ENCODE peak calls at places on chromosomes 13 and 19, in ten cellular contexts. One of them, this sample, is unnamed. For H3K4me1, the result is how much of the 10 kb centered on the place peaks cover.

GRCh38 chr19:10104665-10105221 is 1.4 kb upstream of the PPAN start:
- DNase-seq in fibroblast of lung: no peak
- DNase-seq in iPS DF 6.9: no peak
- DNase-seq in upper lobe of left lung: peak
- DNase-seq in GM12878: peak
- DNase-seq in H9: no peak
- DNase-seq in IMR-90: no peak
- DNase-seq in SJCRH30: no peak
- DNase-seq in heart left ventricle: no peak
- DNase-seq in cardiac muscle cell: no peak
- DNase-seq in this sample: peak

GRCh38 chr13:46905249-46905648 is 8.4 kb upstream of the HTR2A start:
- DNase-seq in fibroblast of lung: no peak
- DNase-seq in iPS DF 6.9: no peak
- DNase-seq in upper lobe of left lung: no peak
- DNase-seq in GM12878: no peak
- DNase-seq in H9: no peak
- DNase-seq in IMR-90: peak
- DNase-seq in SJCRH30: no peak
- DNase-seq in heart left ventricle: no peak
- DNase-seq in cardiac muscle cell: no peak
- DNase-seq in this sample: no peak

GRCh38 chr19:12649941-12650340 is 16.6 kb downstream of the MAN2B1 start:
- DNase-seq in fibroblast of lung: no peak
- DNase-seq in iPS DF 6.9: no peak
- DNase-seq in upper lobe of left lung: no peak
- DNase-seq in GM12878: no peak
- DNase-seq in H9: no peak
- DNase-seq in IMR-90: no peak
- DNase-seq in SJCRH30: no peak
- DNase-seq in heart left ventricle: no peak
- DNase-seq in cardiac muscle cell: no peak
- DNase-seq in this sample: no peak

GRCh38 chr13:21436582-21436981 is 22.5 kb downstream of the ZDHHC20 start:
- DNase-seq in fibroblast of lung: no peak
- DNase-seq in iPS DF 6.9: no peak
- DNase-seq in upper lobe of left lung: no peak
- DNase-seq in GM12878: no peak
- DNase-seq in H9: no peak
- DNase-seq in IMR-90: no peak
- DNase-seq in SJCRH30: no peak
- DNase-seq in heart left ventricle: no peak
- DNase-seq in cardiac muscle cell: no peak
- DNase-seq in this sample: no peak

GRCh38 chr19:13929340-13929739 is 8.9 kb downstream of the PODNL1 start:
- DNase-seq in fibroblast of lung: no peak
- DNase-seq in iPS DF 6.9: no peak
- DNase-seq in upper lobe of left lung: peak
- DNase-seq in GM12878: no peak
- DNase-seq in H9: no peak
- DNase-seq in IMR-90: no peak
- DNase-seq in SJCRH30: no peak
- DNase-seq in heart left ventricle: no peak
- DNase-seq in cardiac muscle cell: no peak
- DNase-seq in this sample: no peak

GRCh38 chr19:29311391-29311790 is 98.4 kb upstream of the UQCRFS1 start:
- DNase-seq in fibroblast of lung: no peak
- DNase-seq in iPS DF 6.9: no peak
- DNase-seq in upper lobe of left lung: no peak
- DNase-seq in GM12878: no peak
- DNase-seq in H9: peak
- DNase-seq in IMR-90: no peak
- DNase-seq in SJCRH30: no peak
- DNase-seq in heart left ventricle: no peak
- DNase-seq in cardiac muscle cell: no peak
- DNase-seq in this sample: no peak

GRCh38 chr13:35840991-35841604 is 290.1 kb downstream of the DCLK1 start:
- DNase-seq in fibroblast of lung: peak
- DNase-seq in iPS DF 6.9: no peak
- DNase-seq in upper lobe of left lung: no peak
- DNase-seq in GM12878: no peak
- DNase-seq in H9: no peak
- DNase-seq in IMR-90: no peak
- DNase-seq in SJCRH30: peak
- DNase-seq in heart left ventricle: no peak
- DNase-seq in cardiac muscle cell: no peak
- DNase-seq in this sample: no peak

GRCh38 chr13:69903081-69903480 is 204.5 kb upstream of the ATXN8OS start:
- DNase-seq in fibroblast of lung: peak
- DNase-seq in iPS DF 6.9: no peak
- DNase-seq in upper lobe of left lung: no peak
- DNase-seq in GM12878: no peak
- DNase-seq in H9: no peak
- DNase-seq in IMR-90: no peak
- DNase-seq in SJCRH30: peak
- DNase-seq in heart left ventricle: no peak
- DNase-seq in cardiac muscle cell: no peak
- DNase-seq in this sample: no peak

GRCh38 chr13:98327326-98328314 is 150.6 kb upstream of the RNF113B start:
- DNase-seq in fibroblast of lung: peak
- DNase-seq in iPS DF 6.9: peak
- DNase-seq in upper lobe of left lung: no peak
- DNase-seq in GM12878: no peak
- DNase-seq in H9: peak
- DNase-seq in IMR-90: peak
- DNase-seq in SJCRH30: no peak
- DNase-seq in heart left ventricle: no peak
- DNase-seq in cardiac muscle cell: peak
- DNase-seq in this sample: no peak

GRCh38 chr19:18158471-18158870 is 5.5 kb downstream of the PIK3R2 start:
- DNase-seq in fibroblast of lung: no peak
- DNase-seq in iPS DF 6.9: no peak
- DNase-seq in upper lobe of left lung: no peak
- DNase-seq in GM12878: no peak
- DNase-seq in H9: no peak
- DNase-seq in IMR-90: no peak
- DNase-seq in SJCRH30: no peak
- DNase-seq in heart left ventricle: no peak
- DNase-seq in cardiac muscle cell: no peak
- DNase-seq in this sample: no peak

GRCh38 chr19:18156841-18157464 is 4.0 kb downstream of the PIK3R2 start:
- DNase-seq in fibroblast of lung: peak
- DNase-seq in iPS DF 6.9: no peak
- DNase-seq in upper lobe of left lung: peak
- DNase-seq in GM12878: no peak
- DNase-seq in H9: no peak
- DNase-seq in IMR-90: peak
- DNase-seq in SJCRH30: peak
- DNase-seq in heart left ventricle: peak
- DNase-seq in cardiac muscle cell: peak
- DNase-seq in this sample: no peak

GRCh38 chr19:18157465-18158063 is 4.6 kb downstream of the PIK3R2 start:
- DNase-seq in fibroblast of lung: no peak
- DNase-seq in iPS DF 6.9: no peak
- DNase-seq in upper lobe of left lung: peak
- DNase-seq in GM12878: no peak
- DNase-seq in H9: peak
- DNase-seq in IMR-90: no peak
- DNase-seq in SJCRH30: peak
- DNase-seq in heart left ventricle: no peak
- DNase-seq in cardiac muscle cell: no peak
- DNase-seq in this sample: no peak

GRCh38 chr19:18155095-18156087 is 2.4 kb downstream of the PIK3R2 start:
- DNase-seq in fibroblast of lung: no peak
- DNase-seq in iPS DF 6.9: no peak
- DNase-seq in upper lobe of left lung: peak
- DNase-seq in GM12878: no peak
- DNase-seq in H9: no peak
- DNase-seq in IMR-90: no peak
- DNase-seq in SJCRH30: no peak
- DNase-seq in heart left ventricle: no peak
- DNase-seq in cardiac muscle cell: no peak
- DNase-seq in this sample: no peak

DNA sequence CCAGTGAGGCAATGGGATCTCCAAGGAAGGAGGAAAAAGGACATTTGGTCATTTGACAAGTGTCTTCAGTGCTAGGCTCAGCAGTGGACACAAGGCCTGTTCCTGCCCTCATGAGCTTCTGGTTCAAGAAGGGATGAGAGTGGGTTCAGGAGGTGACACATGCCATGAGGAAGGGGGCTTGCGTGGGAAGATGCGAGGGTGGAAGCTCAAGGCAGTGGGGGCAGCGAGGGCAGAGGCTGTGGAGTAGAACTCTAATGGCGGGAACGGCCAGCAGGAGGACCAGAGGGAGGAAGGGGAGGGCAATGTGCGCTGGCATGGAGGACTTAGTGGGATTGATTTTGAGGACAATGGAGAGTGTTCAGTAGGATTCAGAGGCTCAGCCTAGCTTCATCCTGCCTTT is 3.3 kb downstream of the PIK3R2 start:
- DNase-seq in fibroblast of lung: no peak
- DNase-seq in iPS DF 6.9: no peak
- DNase-seq in upper lobe of left lung: no peak
- DNase-seq in GM12878: no peak
- DNase-seq in H9: no peak
- DNase-seq in IMR-90: no peak
- DNase-seq in SJCRH30: no peak
- DNase-seq in heart left ventricle: no peak
- DNase-seq in cardiac muscle cell: no peak
- DNase-seq in this sample: no peak
- H3K4me1 ChIP-seq in fibroblast of lung: under half
- H3K4me1 ChIP-seq in iPS DF 6.9: under half
- H3K4me1 ChIP-seq in upper lobe of left lung: under half
- H3K4me1 ChIP-seq in GM12878: under half
- H3K4me1 ChIP-seq in H9: under half
- H3K4me1 ChIP-seq in IMR-90: under half
- H3K4me1 ChIP-seq in SJCRH30: under half
- H3K4me1 ChIP-seq in heart left ventricle: under half
- H3K4me1 ChIP-seq in cardiac muscle cell: under half
- H3K4me1 ChIP-seq in this sample: under half

DNA sequence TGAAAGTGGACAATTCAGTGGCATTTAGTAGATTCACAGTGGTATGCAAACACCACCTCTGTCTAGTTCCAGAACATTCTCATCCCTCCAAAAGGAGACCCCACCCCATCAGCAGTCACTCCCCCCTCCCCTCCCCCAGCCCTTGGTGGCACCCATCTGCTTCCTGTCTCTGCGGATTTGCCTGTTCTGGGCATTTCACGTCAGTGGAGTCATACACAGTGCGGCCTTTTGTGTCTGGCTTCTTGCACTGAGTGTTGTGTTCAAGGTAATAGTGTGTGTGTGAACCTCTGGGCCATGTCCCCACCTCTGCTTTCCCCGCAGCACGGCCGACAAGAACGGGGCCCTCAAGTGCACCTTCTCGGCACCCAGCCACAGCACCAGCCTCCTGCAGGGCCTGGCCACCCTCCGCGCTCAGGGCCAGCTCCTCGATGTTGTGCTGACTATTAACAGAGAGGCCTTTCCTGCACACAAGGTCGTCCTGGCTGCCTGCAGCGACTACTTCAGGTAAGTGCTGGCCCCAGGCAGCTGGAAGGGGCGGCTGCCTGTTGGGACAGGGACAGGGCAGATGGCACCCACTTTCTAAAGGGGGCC is 19.4 kb upstream of the CRTC1 start:
- DNase-seq in fibroblast of lung: no peak
- DNase-seq in iPS DF 6.9: no peak
- DNase-seq in upper lobe of left lung: no peak
- DNase-seq in GM12878: no peak
- DNase-seq in H9: no peak
- DNase-seq in IMR-90: no peak
- DNase-seq in SJCRH30: no peak
- DNase-seq in heart left ventricle: no peak
- DNase-seq in cardiac muscle cell: no peak
- DNase-seq in this sample: no peak
- H3K4me1 ChIP-seq in fibroblast of lung: under half
- H3K4me1 ChIP-seq in iPS DF 6.9: under half
- H3K4me1 ChIP-seq in upper lobe of left lung: under half
- H3K4me1 ChIP-seq in GM12878: under half
- H3K4me1 ChIP-seq in H9: under half
- H3K4me1 ChIP-seq in IMR-90: under half
- H3K4me1 ChIP-seq in SJCRH30: under half
- H3K4me1 ChIP-seq in heart left ventricle: under half
- H3K4me1 ChIP-seq in cardiac muscle cell: under half
- H3K4me1 ChIP-seq in this sample: under half

DNA sequence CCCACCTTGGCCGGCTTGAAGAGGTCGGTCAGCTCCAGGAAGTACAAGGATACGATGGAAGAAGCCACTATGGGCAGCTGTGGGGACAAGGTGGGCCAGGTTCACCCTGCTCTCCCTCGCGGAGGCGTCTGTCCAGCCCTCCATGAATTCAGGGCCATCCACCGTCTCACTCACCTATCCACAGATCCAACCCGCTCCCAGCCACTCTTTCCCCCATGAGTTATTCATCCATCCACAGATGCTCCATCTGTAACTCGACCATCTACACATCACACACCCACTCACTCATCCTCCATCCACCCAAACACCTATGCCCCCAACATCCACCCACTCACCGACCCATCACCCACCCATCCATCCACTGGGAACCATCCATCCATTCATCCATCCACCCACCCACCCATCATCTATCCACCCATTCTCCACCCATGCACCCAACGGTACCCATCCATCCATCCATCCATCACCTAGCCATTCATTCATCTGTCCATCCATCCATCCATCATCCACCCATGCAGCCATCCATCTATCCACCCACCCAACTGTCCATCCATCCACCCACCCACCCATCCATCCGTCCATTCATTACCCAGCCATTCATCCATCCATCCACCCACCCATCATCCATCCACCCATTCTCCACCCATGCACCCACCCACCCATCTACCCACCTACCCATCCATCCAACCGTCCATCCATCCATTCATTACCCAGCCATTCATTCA is 5.8 kb downstream of the PLPPR3 start:
- DNase-seq in fibroblast of lung: no peak
- DNase-seq in iPS DF 6.9: no peak
- DNase-seq in upper lobe of left lung: no peak
- DNase-seq in GM12878: no peak
- DNase-seq in H9: no peak
- DNase-seq in IMR-90: no peak
- DNase-seq in SJCRH30: no peak
- DNase-seq in heart left ventricle: no peak
- DNase-seq in cardiac muscle cell: no peak
- DNase-seq in this sample: no peak
- H3K4me1 ChIP-seq in fibroblast of lung: under half
- H3K4me1 ChIP-seq in iPS DF 6.9: under half
- H3K4me1 ChIP-seq in upper lobe of left lung: under half
- H3K4me1 ChIP-seq in GM12878: under half
- H3K4me1 ChIP-seq in H9: under half
- H3K4me1 ChIP-seq in IMR-90: under half
- H3K4me1 ChIP-seq in SJCRH30: under half
- H3K4me1 ChIP-seq in heart left ventricle: under half
- H3K4me1 ChIP-seq in cardiac muscle cell: under half
- H3K4me1 ChIP-seq in this sample: under half

DNA sequence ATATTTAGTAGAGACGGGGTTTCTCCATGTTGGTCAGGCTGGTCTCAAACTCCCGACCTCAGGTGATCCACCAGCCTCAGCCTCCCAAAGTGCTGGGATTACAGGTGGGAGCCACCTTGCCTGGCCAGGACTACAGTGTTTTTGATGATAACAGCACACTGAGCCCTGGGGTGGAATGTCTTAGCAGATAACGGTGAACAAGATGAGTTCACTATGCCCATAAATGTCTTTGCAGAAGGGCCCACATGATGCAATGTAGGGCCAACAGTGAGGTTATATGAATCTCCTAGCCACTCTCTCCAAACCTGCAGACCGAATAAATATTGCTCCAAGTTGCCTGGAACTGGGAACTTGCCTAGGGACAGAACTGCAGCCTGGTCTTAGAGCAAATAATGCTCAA is 235.1 kb downstream of the COG6 start:
- DNase-seq in fibroblast of lung: no peak
- DNase-seq in iPS DF 6.9: no peak
- DNase-seq in upper lobe of left lung: no peak
- DNase-seq in GM12878: no peak
- DNase-seq in H9: no peak
- DNase-seq in IMR-90: no peak
- DNase-seq in SJCRH30: no peak
- DNase-seq in heart left ventricle: no peak
- DNase-seq in cardiac muscle cell: no peak
- DNase-seq in this sample: no peak
- H3K4me1 ChIP-seq in fibroblast of lung: under half
- H3K4me1 ChIP-seq in iPS DF 6.9: under half
- H3K4me1 ChIP-seq in upper lobe of left lung: under half
- H3K4me1 ChIP-seq in GM12878: under half
- H3K4me1 ChIP-seq in H9: under half
- H3K4me1 ChIP-seq in IMR-90: under half
- H3K4me1 ChIP-seq in SJCRH30: under half
- H3K4me1 ChIP-seq in heart left ventricle: under half
- H3K4me1 ChIP-seq in cardiac muscle cell: under half
- H3K4me1 ChIP-seq in this sample: under half